ENCODE peak calls at places on chromosome 18, in six cellular contexts. B is K562, D is HepG2, U is kidney, Z is adipocyte, I is endothelial cell of umbilical vein. N is an unnamed sample.

GRCh38 chr18:51266736-51267135 is 69.3 kb upstream of the MEX3C start:
- DNase-seq in B (no peak), D (no peak), U (no peak), Z (no peak), I (no peak), N (no peak)

GRCh38 chr18:47175895-47176575 is at the start of gene IER3IP1:
- DNase-seq in B (peak), D (peak), U (peak), Z (peak), I (peak), N (peak)

GRCh38 chr18:56286775-56287174 is 351.6 kb downstream of the TXNL1 start:
- DNase-seq in B (no peak), D (no peak), U (no peak), Z (peak), I (peak), N (no peak)

GRCh38 chr18:39453882-39454281 is 1888.3 kb upstream of the CELF4 start:
- DNase-seq in B (no peak), D (peak), U (no peak), Z (peak), I (peak), N (no peak)

GRCh38 chr18:4750392-4751346 is 295.6 kb upstream of the DLGAP1 start:
- DNase-seq in B (no peak), D (no peak), U (no peak), Z (no peak), I (no peak), N (no peak)

GRCh38 chr18:50707841-50708240 is 112.0 kb downstream of the MRO start:
- DNase-seq in B (no peak), D (no peak), U (no peak), Z (peak), I (no peak), N (no peak)

GRCh38 chr18:35407871-35408481 is 30.8 kb upstream of the ZNF396 start:
- DNase-seq in B (peak), D (peak), U (no peak), Z (peak), I (peak), N (peak)

GRCh38 chr18:3238742-3239141 is 8.9 kb upstream of the MYL12A start:
- DNase-seq in B (no peak), D (no peak), U (no peak), Z (no peak), I (no peak), N (no peak)

GRCh38 chr18:11963991-11964484 is 17.3 kb upstream of the IMPA2 start:
- DNase-seq in B (no peak), D (no peak), U (no peak), Z (no peak), I (no peak), N (no peak)

GRCh38 chr18:55054591-55054990 is 95.3 kb upstream of the CCDC68 start:
- DNase-seq in B (no peak), D (no peak), U (no peak), Z (no peak), I (no peak), N (no peak)

DNA sequence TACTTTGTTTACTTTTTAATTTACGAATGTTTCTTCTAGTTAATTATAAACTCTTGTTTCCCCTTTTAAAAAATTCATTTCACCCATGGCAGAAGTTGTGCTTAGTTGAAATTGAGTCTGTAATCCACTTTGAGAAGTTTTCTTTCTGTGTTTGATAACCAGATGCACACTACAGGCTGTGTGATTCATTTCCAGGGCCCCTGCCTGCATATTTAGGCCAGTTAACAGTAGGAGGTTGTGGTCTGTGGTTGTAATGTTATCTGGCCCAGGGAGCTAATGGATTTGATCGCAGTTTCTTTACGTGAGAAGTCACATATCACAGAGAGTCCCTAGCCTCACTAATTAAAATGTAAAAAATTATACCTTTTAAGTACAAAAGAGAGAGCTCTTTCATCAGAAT is 3.3 kb downstream of the CDH7 start:
- DNase-seq in B (no peak), D (no peak), U (no peak), Z (no peak), I (no peak), N (no peak)
- H3K9ac ChIP-seq in B (no peak), D (no peak), U (no peak), Z (no peak), I (no peak), N (no peak)

GRCh38 chr18:48861181-48861715 is 89.5 kb downstream of the SMAD7 start:
- DNase-seq in B (no peak), D (no peak), U (peak), Z (no peak), I (no peak), N (no peak)

GRCh38 chr18:48858676-48859075 is 92.1 kb downstream of the SMAD7 start:
- DNase-seq in B (no peak), D (no peak), U (no peak), Z (no peak), I (no peak), N (no peak)

GRCh38 chr18:48860276-48861180 is 90.2 kb downstream of the SMAD7 start:
- DNase-seq in B (no peak), D (no peak), U (peak), Z (no peak), I (no peak), N (no peak)

GRCh38 chr18:48857023-48857694 is 93.6 kb downstream of the SMAD7 start:
- DNase-seq in B (no peak), D (no peak), U (peak), Z (no peak), I (no peak), N (no peak)

DNA sequence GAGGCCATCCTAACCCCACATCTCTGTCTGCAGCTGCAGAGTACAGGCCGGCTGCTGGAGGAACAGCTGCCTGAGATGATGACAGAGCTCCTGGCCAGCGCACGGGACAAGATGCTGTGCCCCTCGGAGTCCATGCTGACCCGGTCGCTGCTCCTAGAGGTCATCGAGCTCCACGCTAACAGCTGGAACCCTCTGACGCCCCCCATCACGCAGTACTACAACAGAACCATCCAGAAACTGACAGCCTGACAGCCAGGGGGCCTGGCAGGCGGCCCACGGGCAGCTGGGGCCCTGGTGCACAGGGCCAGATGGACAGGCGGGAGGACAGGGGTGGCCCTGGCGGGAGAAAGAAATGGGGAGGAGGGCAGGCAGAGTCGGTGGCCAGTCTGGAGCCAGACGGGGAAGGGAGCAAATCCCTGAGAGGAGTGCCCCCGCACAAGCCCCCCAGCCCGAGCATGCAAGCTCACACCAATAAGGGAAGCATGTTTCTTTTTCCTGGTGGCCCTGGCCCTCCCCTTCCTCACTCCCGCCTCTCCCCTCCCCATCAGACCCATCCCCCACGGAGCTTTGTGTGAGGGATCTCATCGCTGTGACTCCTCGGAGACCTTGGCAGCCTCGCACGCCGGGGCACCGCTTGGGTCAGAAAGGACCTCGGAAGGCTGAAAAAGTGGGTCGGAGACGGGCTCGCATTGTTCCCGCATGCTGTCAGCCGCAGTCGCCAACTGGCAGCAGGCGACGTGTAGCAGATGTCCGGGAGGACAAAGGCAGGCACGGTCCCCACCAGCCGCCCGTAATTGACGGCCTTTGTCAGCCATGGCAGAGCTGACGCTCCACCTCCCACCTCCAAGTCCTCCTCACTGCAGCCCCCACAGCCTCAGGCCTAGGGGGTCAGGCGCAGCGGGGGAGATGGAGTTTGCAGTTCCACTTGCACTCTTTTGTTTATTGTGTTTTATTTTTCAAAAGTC is 91.2 kb downstream of the SMAD7 start:
- DNase-seq in B (no peak), D (no peak), U (peak), Z (no peak), I (no peak), N (no peak)
- H3K9ac ChIP-seq in B (peak), D (no peak), U (no peak), Z (no peak), I (no peak), N (no peak)

DNA sequence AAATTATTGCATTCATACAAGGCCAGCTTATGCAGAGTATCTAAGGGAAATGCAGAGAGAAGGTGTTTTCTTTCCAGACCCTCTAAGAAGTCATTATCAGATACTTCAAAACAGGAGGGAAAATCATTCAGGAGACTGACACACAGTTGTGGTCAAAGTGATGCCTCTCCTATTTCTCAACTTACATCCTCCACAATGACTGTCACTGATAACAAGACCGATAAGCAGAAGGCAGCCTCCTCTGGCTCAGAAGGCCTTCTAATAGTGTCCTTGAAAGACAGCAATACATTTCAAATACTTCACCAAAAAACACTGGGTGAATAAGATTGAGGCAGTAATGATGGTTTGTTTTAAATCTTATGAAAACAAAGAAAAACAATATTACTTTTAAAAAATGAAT is 199.7 kb downstream of the PIEZO2 start:
- DNase-seq in B (no peak), D (no peak), U (no peak), Z (no peak), I (no peak), N (no peak)
- H3K9ac ChIP-seq in B (no peak), D (no peak), U (no peak), Z (no peak), I (no peak), N (no peak)

GRCh38 chr18:59961086-59961485 is 61.3 kb downstream of the PMAIP1 start:
- DNase-seq in B (no peak), D (no peak), U (no peak), Z (no peak), I (no peak), N (no peak)

GRCh38 chr18:59959606-59960005 is 59.8 kb downstream of the PMAIP1 start:
- DNase-seq in B (no peak), D (no peak), U (no peak), Z (no peak), I (no peak), N (no peak)

GRCh38 chr18:59960272-59960671 is 60.5 kb downstream of the PMAIP1 start:
- DNase-seq in B (no peak), D (no peak), U (no peak), Z (no peak), I (no peak), N (no peak)

GRCh38 chr18:59959079-59959478 is 59.3 kb downstream of the PMAIP1 start:
- DNase-seq in B (no peak), D (no peak), U (no peak), Z (no peak), I (no peak), N (no peak)

DNA sequence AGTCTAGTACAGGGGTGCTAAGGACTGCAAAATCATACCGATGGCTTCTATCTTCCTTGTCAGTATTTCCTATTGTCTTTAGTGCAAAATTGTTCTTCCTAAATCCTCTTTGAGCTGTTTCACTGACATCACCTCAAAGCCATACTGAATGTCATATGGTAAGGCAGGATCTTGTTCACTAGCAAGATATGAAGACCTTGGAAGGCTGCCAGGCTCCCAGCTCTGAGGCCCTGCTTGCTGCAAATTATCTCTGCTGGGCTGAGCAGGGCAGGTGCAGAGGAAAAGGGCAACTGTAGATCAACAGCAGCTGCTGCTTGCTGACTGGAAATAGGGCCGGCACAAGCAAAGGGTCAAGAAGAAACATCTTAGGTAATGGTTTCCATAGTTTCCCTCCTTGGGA is 58.2 kb downstream of the PMAIP1 start:
- DNase-seq in B (peak), D (peak), U (no peak), Z (peak), I (peak), N (peak)
- H3K9ac ChIP-seq in B (no peak), D (no peak), U (no peak), Z (no peak), I (no peak), N (no peak)

DNA sequence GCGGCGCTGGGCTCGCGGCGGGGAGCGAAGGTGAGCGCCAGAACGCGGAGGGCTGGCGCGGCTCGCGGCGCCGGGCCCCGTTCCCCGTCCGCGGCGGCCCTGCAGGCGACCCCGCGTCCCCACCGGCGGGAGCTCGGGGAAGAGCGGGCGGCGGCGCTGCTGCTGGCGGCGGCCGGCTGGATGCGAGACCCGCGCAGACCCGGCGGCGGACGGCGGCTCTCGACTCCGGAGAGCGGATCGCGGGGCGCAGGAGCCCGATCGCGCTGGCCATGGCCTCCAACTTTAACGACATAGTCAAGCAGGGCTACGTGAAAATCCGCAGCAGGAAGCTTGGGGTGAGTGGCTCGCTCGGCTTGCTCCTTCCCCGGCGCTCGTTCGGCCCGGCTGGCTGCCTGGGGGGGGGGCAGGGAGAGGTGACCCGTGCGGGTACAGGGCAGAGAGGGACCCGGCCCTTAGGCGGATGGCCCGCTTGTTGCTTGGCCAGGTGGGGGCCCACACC is 337 bp downstream of the DOK6 start:
- DNase-seq in B (no peak), D (no peak), U (peak), Z (no peak), I (peak), N (no peak)
- H3K9ac ChIP-seq in B (no peak), D (peak), U (no peak), Z (peak), I (no peak), N (no peak)

GRCh38 chr18:9081940-9082339 is 20.6 kb upstream of the NDUFV2 start:
- DNase-seq in B (no peak), D (no peak), U (no peak), Z (no peak), I (no peak), N (no peak)
- H3K9ac ChIP-seq in B (no peak), D (no peak), U (no peak), Z (no peak), I (no peak), N (no peak)

DNA sequence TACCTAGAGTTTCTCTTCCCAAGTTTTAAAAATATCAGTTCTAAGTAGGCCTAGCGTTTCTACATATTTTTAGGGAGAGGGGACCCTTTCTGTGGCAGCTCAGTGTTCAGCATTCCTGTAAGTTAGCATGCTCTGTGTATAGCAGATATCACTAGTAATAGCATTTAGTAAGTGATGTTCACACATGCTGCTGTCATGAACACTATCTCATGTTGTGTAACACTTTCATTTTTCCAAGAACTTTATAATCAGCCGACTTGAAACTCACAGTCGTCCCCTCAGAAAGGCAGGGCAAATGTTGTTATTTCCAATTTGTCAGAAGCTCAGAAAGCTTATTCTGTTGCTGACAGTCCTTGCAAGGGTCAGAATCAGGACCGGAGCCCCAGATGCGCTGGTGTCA is 267.7 kb downstream of the ALPK2 start:
- DNase-seq in B (no peak), D (no peak), U (no peak), Z (no peak), I (no peak), N (no peak)
- H3K9ac ChIP-seq in B (no peak), D (no peak), U (no peak), Z (peak), I (no peak), N (no peak)

GRCh38 chr18:21289843-21290242 is 47.8 kb downstream of the GREB1L start:
- DNase-seq in B (no peak), D (no peak), U (no peak), Z (no peak), I (no peak), N (no peak)
- H3K9ac ChIP-seq in B (no peak), D (no peak), U (no peak), Z (no peak), I (no peak), N (no peak)

N was measured in colonic mucosa.